ENCODE peak calls at places on chromosome 5, in seven cellular contexts. I is aorta; U is coronary artery; N is effector memory CD8-positive, alpha-beta T cell; F is activated CD4-positive, alpha-beta T cell treated with anti-CD3 and anti-CD28 coated beads, Interleukin-2, amount 50 U/mL, for 4 hours; P is RPMI7951; A is GM12865. Q is an unnamed sample.

GRCh38 chr5:95969646-95970358 is 8.2 kb upstream of the ELL2 start:
- DNase-seq in I (no peak), U (no peak), N (no peak), F (no peak), P (no peak), A (no peak), Q (no peak)

GRCh38 chr5:111892949-111893348 is 136.0 kb upstream of the NREP start:
- DNase-seq in I (no peak), U (no peak), N (no peak), F (no peak), P (peak), A (no peak), Q (no peak)

GRCh38 chr5:82793808-82794419 is 283.3 kb downstream of the TMEM167A start:
- DNase-seq in I (no peak), U (no peak), N (peak), F (peak), P (peak), A (peak), Q (no peak)

GRCh38 chr5:95446560-95447221 is 55.5 kb downstream of the FAM81B start:
- DNase-seq in I (no peak), U (no peak), N (no peak), F (no peak), P (peak), A (no peak), Q (no peak)

GRCh38 chr5:1262381-1262780 is 32.5 kb downstream of the TERT start:
- DNase-seq in I (no peak), U (no peak), N (no peak), F (no peak), P (peak), A (no peak), Q (no peak)

GRCh38 chr5:74469234-74469972 is 171.1 kb downstream of the ENC1 start:
- DNase-seq in I (no peak), U (no peak), N (no peak), F (no peak), P (no peak), A (no peak), Q (no peak)

GRCh38 chr5:116273458-116274242 is 188.8 kb downstream of the COMMD10 start:
- DNase-seq in I (no peak), U (no peak), N (no peak), F (no peak), P (peak), A (no peak), Q (peak)

GRCh38 chr5:160555836-160556660 is 134.4 kb downstream of the PTTG1 start:
- DNase-seq in I (no peak), U (no peak), N (no peak), F (no peak), P (peak), A (no peak), Q (no peak)

GRCh38 chr5:72356361-72356760 is 36.2 kb downstream of the PTCD2 start:
- DNase-seq in I (no peak), U (no peak), N (no peak), F (no peak), P (no peak), A (no peak), Q (no peak)

GRCh38 chr5:147887026-147887627 is 8.6 kb downstream of the SCGB3A2 start:
- DNase-seq in I (no peak), U (no peak), N (no peak), F (no peak), P (no peak), A (peak), Q (no peak)

GRCh38 chr5:38468978-38469706 is 87.3 kb downstream of the LIFR start:
- DNase-seq in I (peak), U (peak), N (no peak), F (no peak), P (no peak), A (no peak), Q (no peak)

GRCh38 chr5:150107909-150108447 is 21.6 kb upstream of the CSF1R start:
- DNase-seq in I (no peak), U (no peak), N (no peak), F (no peak), P (peak), A (no peak), Q (no peak)

GRCh38 chr5:179416906-179417470 is 71.7 kb upstream of the ADAMTS2 start:
- DNase-seq in I (no peak), U (peak), N (no peak), F (no peak), P (no peak), A (no peak), Q (no peak)

GRCh38 chr5:143400541-143401252 is 2.8 kb downstream of the NR3C1 start:
- DNase-seq in I (no peak), U (no peak), N (no peak), F (no peak), P (peak), A (peak), Q (peak)

GRCh38 chr5:112957970-112958773 is 18.4 kb upstream of the DCP2 start:
- DNase-seq in I (peak), U (no peak), N (no peak), F (no peak), P (peak), A (peak), Q (peak)

GRCh38 chr5:133936611-133937015 is 31.8 kb downstream of the C5orf15 start:
- DNase-seq in I (peak), U (no peak), N (no peak), F (no peak), P (no peak), A (no peak), Q (no peak)

GRCh38 chr5:141914154-141914743 is 9.4 kb upstream of the DELE1 start:
- DNase-seq in I (no peak), U (no peak), N (no peak), F (peak), P (no peak), A (no peak), Q (peak)

GRCh38 chr5:170826117-170826516 is 35.7 kb upstream of the RANBP17 start:
- DNase-seq in I (no peak), U (no peak), N (no peak), F (no peak), P (no peak), A (no peak), Q (no peak)

GRCh38 chr5:522899-523657 is 1.2 kb downstream of the SLC9A3 start:
- DNase-seq in I (no peak), U (no peak), N (no peak), F (no peak), P (no peak), A (no peak), Q (no peak)

GRCh38 chr5:14186132-14186830 is 43.1 kb downstream of the TRIO start:
- DNase-seq in I (no peak), U (no peak), N (no peak), F (no peak), P (peak), A (no peak), Q (no peak)

GRCh38 chr5:77632526-77633268 is 5.8 kb downstream of the OTP start:
- DNase-seq in I (no peak), U (no peak), N (no peak), F (no peak), P (no peak), A (peak), Q (peak)

GRCh38 chr5:61587120-61587519 is 255.1 kb downstream of the ZSWIM6 start:
- DNase-seq in I (no peak), U (no peak), N (no peak), F (no peak), P (no peak), A (no peak), Q (no peak)

GRCh38 chr5:87347272-87347671 is 65.5 kb downstream of the CCNH start:
- DNase-seq in I (no peak), U (no peak), N (no peak), F (no peak), P (no peak), A (no peak), Q (no peak)

GRCh38 chr5:17081142-17081541 is 136.3 kb upstream of the BASP1 start:
- DNase-seq in I (no peak), U (no peak), N (no peak), F (no peak), P (peak), A (no peak), Q (no peak)

GRCh38 chr5:150461231-150461630 is 11.7 kb upstream of the RPS14 start:
- DNase-seq in I (no peak), U (no peak), N (no peak), F (no peak), P (no peak), A (peak), Q (peak)

GRCh38 chr5:154523704-154524103 is 45.7 kb upstream of the HAND1 start:
- DNase-seq in I (no peak), U (no peak), N (no peak), F (no peak), P (peak), A (no peak), Q (no peak)

GRCh38 chr5:73286891-73287290 is 113.9 kb downstream of the TMEM174 start:
- DNase-seq in I (no peak), U (no peak), N (no peak), F (no peak), P (no peak), A (no peak), Q (no peak)

GRCh38 chr5:107337281-107337680 is 333.5 kb downstream of the EFNA5 start:
- DNase-seq in I (no peak), U (no peak), N (no peak), F (no peak), P (no peak), A (no peak), Q (no peak)

Q was measured in GM13977.